ENCODE peak calls at places on chromosomes 3 and 15, in ten cellular contexts. G is ovary, Z is esophagus squamous epithelium, C is WERI-Rb-1, M is breast epithelium, H is stomach, L is lower lobe of right lung, Q is BJ, B is HL-60, K is fibroblast of pulmonary artery. Y is an unnamed sample.
A peak's percentile ranks its signal among the peaks of the same experiment; 100 is the strongest.

GRCh38 chr3:32410367-32411246 is 19.0 kb downstream of the CMTM7 start:
- DNase-seq in G (no peak), Z (no peak), C (peak; percentile 16), M (peak; percentile 76), H (no peak), L (no peak), Q (no peak), B (peak; percentile 40), K (no peak), Y (no peak)

GRCh38 chr3:43872301-43872700 is 181.6 kb downstream of the ABHD5 start:
- DNase-seq in G (no peak), Z (no peak), C (no peak), M (no peak), H (no peak), L (no peak), Q (peak; percentile 58), B (no peak), K (peak; percentile 78), Y (no peak)

GRCh38 chr3:128547368-128547987 is 54.5 kb upstream of the GATA2 start:
- DNase-seq in G (no peak), Z (no peak), C (no peak), M (no peak), H (no peak), L (no peak), Q (peak; percentile 10), B (no peak), K (peak; percentile 59), Y (peak; percentile 50)

GRCh38 chr3:128554100-128554464 is 61.1 kb upstream of the GATA2 start:
- DNase-seq in G (no peak), Z (no peak), C (no peak), M (no peak), H (no peak), L (no peak), Q (no peak), B (no peak), K (peak; percentile 80), Y (peak; percentile 30)

GRCh38 chr15:64232400-64232799 is 69.6 kb upstream of the PPIB start:
- DNase-seq in G (no peak), Z (no peak), C (no peak), M (no peak), H (no peak), L (no peak), Q (no peak), B (no peak), K (peak; percentile 47), Y (no peak)

GRCh38 chr3:37752661-37753055 is 109.0 kb upstream of the CTDSPL start:
- DNase-seq in G (no peak), Z (no peak), C (no peak), M (no peak), H (no peak), L (no peak), Q (no peak), B (no peak), K (no peak), Y (no peak)

GRCh38 chr15:62856466-62857246 is 185.9 kb upstream of the TPM1 start:
- DNase-seq in G (no peak), Z (no peak), C (no peak), M (peak; percentile 72), H (peak; percentile 38), L (no peak), Q (no peak), B (no peak), K (no peak), Y (no peak)

GRCh38 chr15:85689729-85690128 is 105.0 kb downstream of the KLHL25 start:
- DNase-seq in G (no peak), Z (no peak), C (no peak), M (peak; percentile 30), H (peak; percentile 54), L (peak; percentile 60), Q (no peak), B (peak; percentile 78), K (peak; percentile 84), Y (no peak)

DNA sequence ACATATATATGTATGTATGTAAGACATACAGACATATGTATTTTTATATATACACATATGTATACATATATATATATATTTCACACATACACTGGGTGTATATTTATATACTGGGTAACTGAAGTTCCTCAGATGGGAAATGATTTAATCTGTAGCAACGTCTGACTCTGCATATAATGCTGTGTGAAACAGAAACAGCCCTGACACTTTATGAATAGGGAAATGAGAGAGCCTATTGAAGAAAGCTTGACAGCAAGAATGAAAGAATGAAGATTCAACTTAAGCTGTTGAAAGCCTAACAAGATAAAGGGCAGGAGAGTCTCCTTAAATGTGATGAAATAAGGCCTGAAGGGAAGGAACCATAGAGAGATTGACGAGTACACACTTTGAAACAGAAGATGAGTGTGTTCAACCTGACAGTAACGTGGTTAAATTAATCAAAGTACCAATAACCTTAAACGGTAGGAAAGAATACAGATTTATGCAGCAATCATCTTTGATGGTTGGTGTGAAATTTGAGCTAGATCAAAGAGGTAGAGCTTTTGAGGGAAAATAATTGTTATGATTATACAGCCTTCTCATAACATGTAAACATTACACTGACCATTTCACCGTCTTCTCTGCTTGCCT is 169.9 kb downstream of the MECOM start:
- DNase-seq in G (no peak), Z (no peak), C (no peak), M (no peak), H (no peak), L (no peak), Q (no peak), B (no peak), K (no peak), Y (no peak)
- H3K4me3 ChIP-seq in G (no peak overlapping the region), Z (no peak overlapping the region), C (no peak overlapping the region), M (no peak overlapping the region), H (no peak overlapping the region), L (no peak overlapping the region), Q (no peak overlapping the region), B (no peak overlapping the region), K (no peak overlapping the region), Y (no peak overlapping the region)

GRCh38 chr3:14898929-14899328 is 48.5 kb upstream of the NR2C2 start:
- DNase-seq in G (no peak), Z (no peak), C (no peak), M (no peak), H (no peak), L (no peak), Q (no peak), B (no peak), K (no peak), Y (peak; percentile 22)

GRCh38 chr3:14902719-14903118 is 44.7 kb upstream of the NR2C2 start:
- DNase-seq in G (peak; percentile 82), Z (no peak), C (no peak), M (no peak), H (peak; percentile 49), L (peak; percentile 59), Q (no peak), B (no peak), K (no peak), Y (no peak)

GRCh38 chr3:14897266-14897665 is 50.1 kb upstream of the NR2C2 start:
- DNase-seq in G (no peak), Z (no peak), C (no peak), M (no peak), H (no peak), L (no peak), Q (no peak), B (no peak), K (no peak), Y (no peak)

GRCh38 chr3:14900881-14901873 is 46.2 kb upstream of the NR2C2 start:
- DNase-seq in G (no peak), Z (no peak), C (no peak), M (no peak), H (no peak), L (no peak), Q (no peak), B (no peak), K (no peak), Y (no peak)

DNA sequence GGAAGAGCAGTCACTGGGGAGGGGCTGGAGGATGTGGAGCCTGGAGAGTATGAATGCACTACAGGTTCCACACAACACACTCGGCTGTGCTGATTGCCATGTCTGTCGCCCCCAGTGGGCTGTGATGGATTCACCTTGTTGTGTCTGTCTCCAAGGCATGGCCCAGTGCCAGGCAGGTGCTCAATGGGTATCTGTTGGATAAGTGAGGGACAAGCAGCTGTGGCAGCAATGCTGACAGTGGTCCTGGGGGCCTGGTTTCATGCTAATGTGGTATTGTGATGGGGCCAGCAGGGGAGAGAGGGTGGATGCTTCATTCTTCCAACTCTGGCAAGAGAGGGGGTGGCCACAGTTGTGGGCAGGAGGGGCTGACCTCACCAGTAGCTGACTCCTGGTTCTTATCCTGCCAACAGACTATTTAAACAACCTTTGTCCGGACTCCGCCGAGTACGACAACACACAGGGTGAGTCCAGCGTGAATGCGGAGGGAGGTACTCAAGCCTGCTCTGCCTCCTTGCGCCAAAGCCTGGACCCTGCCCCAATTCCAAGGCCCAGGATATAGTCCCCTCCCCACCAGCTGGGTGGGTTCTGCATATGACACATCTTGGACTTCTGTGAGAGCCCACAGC is 47.3 kb upstream of the NR2C2 start:
- DNase-seq in G (no peak), Z (no peak), C (no peak), M (no peak), H (peak; percentile 66), L (no peak), Q (no peak), B (no peak), K (no peak), Y (no peak)
- TF ChIP-seq CTCF in G (no peak), Z (no peak), C (no peak), M (no peak), H (no peak), L (no peak), Q (no peak), B (no peak), K (no peak), Y (no peak)

DNA sequence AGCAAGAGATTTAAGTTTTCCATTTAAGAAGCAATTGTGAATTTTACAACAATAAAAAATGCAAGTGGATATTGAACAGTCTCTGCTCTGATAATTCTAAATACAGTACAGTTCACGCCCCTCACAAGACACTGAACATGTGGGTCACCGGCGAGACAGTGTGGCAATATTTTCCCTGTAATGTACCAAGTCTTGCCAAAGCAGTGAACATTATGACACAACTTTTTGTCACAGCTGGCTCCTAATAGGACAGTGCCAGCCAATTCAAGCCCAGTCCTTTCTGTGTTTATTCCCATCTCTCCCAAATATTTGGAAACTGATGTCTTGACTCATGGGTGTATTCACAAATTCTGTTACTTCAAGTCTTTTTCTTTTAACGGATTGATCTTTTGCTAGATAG is 62.3 kb downstream of the PPARG start:
- DNase-seq in G (no peak), Z (no peak), C (no peak), M (no peak), H (no peak), L (no peak), Q (no peak), B (peak; percentile 75), K (peak; percentile 42), Y (no peak)
- H3K4me3 ChIP-seq in G (no peak overlapping the region), Z (no peak overlapping the region), C (no peak overlapping the region), M (no peak overlapping the region), H (no peak overlapping the region), L (peak overlapping the region; percentile 23), Q (no peak overlapping the region), B (no peak overlapping the region), K (no peak overlapping the region), Y (peak overlapping the region; percentile 15)

GRCh38 chr3:111617406-111617805 is 22.3 kb upstream of the ZBED2 start:
- DNase-seq in G (no peak), Z (no peak), C (no peak), M (no peak), H (no peak), L (no peak), Q (no peak), B (no peak), K (no peak), Y (no peak)

GRCh38 chr3:111618945-111619344 is 23.8 kb upstream of the ZBED2 start:
- DNase-seq in G (no peak), Z (no peak), C (no peak), M (no peak), H (no peak), L (no peak), Q (no peak), B (no peak), K (no peak), Y (no peak)

GRCh38 chr3:111619833-111620232 is 24.7 kb upstream of the ZBED2 start:
- DNase-seq in G (no peak), Z (no peak), C (no peak), M (no peak), H (no peak), L (no peak), Q (no peak), B (no peak), K (no peak), Y (no peak)

GRCh38 chr3:111617912-111618601 is 22.9 kb upstream of the ZBED2 start:
- DNase-seq in G (no peak), Z (no peak), C (no peak), M (no peak), H (no peak), L (no peak), Q (no peak), B (no peak), K (no peak), Y (no peak)

DNA sequence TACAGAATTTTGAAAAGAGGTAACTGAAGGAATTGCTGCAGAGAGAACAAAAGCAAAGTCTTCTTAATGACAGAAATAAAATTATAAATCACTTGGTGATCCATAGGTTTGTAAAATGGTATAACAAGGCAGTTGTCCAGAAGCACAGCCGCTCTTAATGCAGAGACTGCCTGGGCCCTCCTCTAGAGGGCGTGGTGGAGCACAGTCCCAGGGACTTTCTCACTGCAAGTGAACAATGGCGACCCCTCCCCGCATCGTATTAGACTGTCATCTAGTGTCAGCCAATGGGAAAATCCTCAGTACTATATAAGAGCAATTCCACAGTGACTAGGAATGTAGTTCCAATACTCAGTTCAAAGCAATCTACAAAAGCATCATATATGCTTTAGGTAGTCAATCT is 26.4 kb upstream of the ZBED2 start:
- DNase-seq in G (no peak), Z (no peak), C (peak; percentile 72), M (no peak), H (no peak), L (no peak), Q (no peak), B (no peak), K (no peak), Y (peak; percentile 18)
- TF ChIP-seq CTCF in G (no peak), Z (no peak), C (peak; percentile 78), M (no peak), H (no peak), L (no peak), Q (peak; percentile 27), B (peak; percentile 6), K (peak; percentile 25), Y (peak; percentile 21)